ENCODE peak calls at places on chromosomes 12 and 14, in ten cellular contexts. I is vagina, O is aorta, H is ovary, C is stomach, R is Peyer's patch, Z is psoas muscle, Q is endodermal cell, W is colonic mucosa, G is PC-9. U is an unnamed sample. For H3K4me1 and H3K27me3, the result is how much of the 10 kb centered on the place peaks cover.

GRCh38 chr14:21719841-21720240 is 46.2 kb upstream of the OR4E1 start:
- DNase-seq in H (no peak), Q (no peak), R (no peak), Z (no peak), G (no peak), C (no peak), I (no peak), W (no peak), O (no peak), U (no peak)

GRCh38 chr12:69657376-69658137 is 41.5 kb downstream of the BEST3 start:
- DNase-seq in Z (peak), R (no peak), I (no peak), C (no peak), Q (no peak), W (no peak), O (no peak), H (no peak), G (no peak), U (no peak)

GRCh38 chr14:94542111-94542810 is 19.0 kb upstream of the SERPINA4 start:
- DNase-seq in G (no peak), Z (no peak), I (peak), Q (no peak), R (no peak), W (no peak), H (no peak), O (no peak), C (no peak), U (no peak)

GRCh38 chr12:31370645-31371620 is 45.0 kb upstream of the SINHCAF start:
- DNase-seq in R (peak), G (peak), I (no peak), Z (no peak), W (peak), H (no peak), Q (peak), O (no peak), C (no peak), U (peak)

GRCh38 chr12:50604640-50604920 is 99.8 kb downstream of the DIP2B start:
- DNase-seq in Q (no peak), G (no peak), O (no peak), C (no peak), I (no peak), W (no peak), H (no peak), R (no peak), Z (no peak), U (no peak)

GRCh38 chr12:50517456-50518048 is 12.8 kb downstream of the DIP2B start:
- DNase-seq in G (no peak), I (no peak), Q (no peak), W (no peak), Z (no peak), O (no peak), R (no peak), C (no peak), H (no peak), U (no peak)

GRCh38 chr14:96502621-96503251 is 554 bp downstream of the PAPOLA start:
- DNase-seq in R (no peak), G (peak), W (peak), C (peak), O (peak), Z (peak), Q (peak), I (no peak), H (no peak), U (peak)

GRCh38 chr14:84975503-84975902 is 554.4 kb upstream of the FLRT2 start:
- DNase-seq in H (no peak), I (no peak), Q (no peak), R (no peak), W (no peak), C (no peak), G (no peak), O (no peak), Z (no peak), U (no peak)

GRCh38 chr14:32211068-32211404 is 8.0 kb upstream of the RNU6-8 start:
- DNase-seq in Q (no peak), Z (no peak), O (no peak), W (no peak), C (no peak), I (no peak), H (no peak), G (no peak), R (no peak), U (no peak)

GRCh38 chr12:2228535-2228934 is 175.7 kb downstream of the CACNA1C start:
- DNase-seq in Q (no peak), I (no peak), W (no peak), O (no peak), R (no peak), Z (no peak), H (no peak), C (no peak), G (no peak), U (no peak)

DNA sequence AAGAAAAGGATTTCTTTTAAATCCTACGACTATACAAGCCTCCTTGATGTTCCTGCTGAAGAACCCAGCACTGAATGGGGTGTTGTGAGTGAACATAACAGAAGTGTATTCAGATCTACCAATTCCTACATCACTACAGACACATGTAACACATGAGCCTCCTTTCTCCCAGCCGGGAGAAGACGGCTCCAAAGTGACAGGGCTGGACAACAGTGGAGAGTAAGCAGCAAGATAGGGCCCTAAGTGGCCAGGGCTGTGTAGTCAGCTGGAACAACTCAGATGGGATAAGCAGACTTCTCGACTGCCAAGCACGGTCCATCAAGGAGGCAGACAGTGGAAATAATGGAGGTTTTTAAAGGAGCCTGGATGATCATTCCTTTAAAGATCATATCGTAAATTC is 73.5 kb downstream of the TTC7B start:
- DNase-seq in H (no peak), W (no peak), Z (no peak), I (no peak), O (no peak), C (no peak), R (no peak), Q (no peak), G (no peak), U (no peak)
- H3K4me1 ChIP-seq in H (under half), W (under half), Z (under half), I (under half), O (under half), C (under half), R (under half), Q (under half), G (under half), U (under half)

GRCh38 chr14:71511152-71511551 is 421.1 kb upstream of the RGS6 start:
- DNase-seq in W (no peak), Z (no peak), O (no peak), I (no peak), C (no peak), Q (no peak), G (no peak), R (no peak), H (no peak), U (no peak)
- H3K27me3 ChIP-seq in W (under half), Z (under half), O (under half), I (under half), C (under half), Q (under half), G (under half), R (under half), H (under half), U (under half)

DNA sequence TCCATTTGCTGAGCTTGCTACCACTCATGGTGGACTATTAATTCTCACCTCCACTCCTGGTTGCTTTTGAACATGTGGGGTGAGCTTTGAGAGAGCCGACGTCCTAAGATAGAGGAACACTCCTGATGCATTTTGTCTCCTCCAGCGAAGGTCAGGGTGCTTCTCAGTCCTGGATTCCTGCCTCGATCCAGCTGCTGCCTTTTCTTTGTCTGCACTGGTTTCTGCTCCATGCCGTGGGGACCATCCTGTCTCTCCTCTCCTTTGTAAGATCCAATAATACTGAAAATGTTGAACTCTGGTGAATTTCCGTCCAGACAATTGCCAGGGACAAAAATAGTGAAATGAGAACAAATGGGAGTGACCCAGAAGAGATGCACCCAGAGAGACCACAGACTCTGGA is 171.1 kb downstream of the PPM1H start:
- DNase-seq in O (no peak), R (no peak), C (no peak), Q (no peak), G (no peak), I (no peak), H (no peak), W (no peak), Z (no peak), U (no peak)
- H3K27ac ChIP-seq in O (no peak), R (no peak), C (no peak), Q (no peak), G (no peak), I (peak), H (no peak), W (no peak), Z (no peak), U (no peak)

GRCh38 chr12:26786491-26787124 is 46.4 kb downstream of the ITPR2 start:
- DNase-seq in O (no peak), G (no peak), H (no peak), Z (no peak), Q (no peak), C (no peak), I (no peak), W (no peak), R (no peak), U (no peak)
- H3K4me1 ChIP-seq in O (under half), G (under half), H (under half), Z (under half), Q (under half), C (under half), I (under half), W (under half), R (under half), U (under half)

GRCh38 chr12:29983917-29984316 is 200.2 kb upstream of the TMTC1 start:
- DNase-seq in G (no peak), H (no peak), O (no peak), I (no peak), R (no peak), W (no peak), C (no peak), Z (no peak), Q (no peak), U (no peak)
- H3K27me3 ChIP-seq in G (under half), H (under half), O (under half), I (under half), R (under half), W (under half), C (under half), Z (under half), Q (under half), U (under half)

GRCh38 chr12:39902823-39903222 is 203.1 kb downstream of the SLC2A13 start:
- DNase-seq in Z (no peak), C (no peak), H (no peak), O (no peak), R (no peak), I (no peak), G (no peak), W (no peak), Q (no peak), U (no peak)
- H3K27ac ChIP-seq in Z (no peak), C (no peak), H (no peak), O (no peak), R (no peak), I (no peak), G (no peak), W (no peak), Q (no peak), U (no peak)

GRCh38 chr14:77000340-77001235 is 27.9 kb downstream of the IRF2BPL start:
- DNase-seq in Z (peak), W (no peak), H (peak), Q (peak), O (no peak), G (no peak), I (no peak), C (peak), R (no peak), U (peak)
- H3K4me1 ChIP-seq in Z (under half), W (under half), H (under half), Q (under half), O (under half), G (half or more), I (under half), C (half or more), R (under half), U (under half)